ENCODE peak calls at places on chromosomes 16 and 17, in six cellular contexts. One of them, this sample, is unnamed.

GRCh38 chr16:5071681-5072333 is at the start of gene ALG1:
- DNase-seq in ELF-1: peak
- DNase-seq in NCI-H1105: peak
- DNase-seq in GM19239: peak
- DNase-seq in SK-N-DZ: peak
- DNase-seq in NCI-H2081: peak
- DNase-seq in this sample: peak

GRCh38 chr16:49466881-49467280 is 93.3 kb downstream of the C16orf78 start:
- DNase-seq in ELF-1: no peak
- DNase-seq in NCI-H1105: no peak
- DNase-seq in GM19239: no peak
- DNase-seq in SK-N-DZ: no peak
- DNase-seq in NCI-H2081: no peak
- DNase-seq in this sample: no peak

GRCh38 chr16:88732172-88732960 is 26.1 kb downstream of the CTU2 start:
- DNase-seq in ELF-1: no peak
- DNase-seq in NCI-H1105: no peak
- DNase-seq in GM19239: no peak
- DNase-seq in SK-N-DZ: no peak
- DNase-seq in NCI-H2081: peak
- DNase-seq in this sample: no peak

GRCh38 chr16:89049484-89050118 is 44.1 kb upstream of the ACSF3 start:
- DNase-seq in ELF-1: no peak
- DNase-seq in NCI-H1105: no peak
- DNase-seq in GM19239: no peak
- DNase-seq in SK-N-DZ: peak
- DNase-seq in NCI-H2081: no peak
- DNase-seq in this sample: no peak

GRCh38 chr16:27515874-27516353 is 33.8 kb downstream of the GTF3C1 start:
- DNase-seq in ELF-1: peak
- DNase-seq in NCI-H1105: no peak
- DNase-seq in GM19239: peak
- DNase-seq in SK-N-DZ: peak
- DNase-seq in NCI-H2081: no peak
- DNase-seq in this sample: no peak

GRCh38 chr17:82720204-82720603 is 3.7 kb downstream of the FN3KRP start:
- DNase-seq in ELF-1: no peak
- DNase-seq in NCI-H1105: no peak
- DNase-seq in GM19239: no peak
- DNase-seq in SK-N-DZ: no peak
- DNase-seq in NCI-H2081: no peak
- DNase-seq in this sample: no peak

GRCh38 chr17:82121660-82122629 is 23.9 kb upstream of the FASN start:
- DNase-seq in ELF-1: peak
- DNase-seq in NCI-H1105: peak
- DNase-seq in GM19239: no peak
- DNase-seq in SK-N-DZ: peak
- DNase-seq in NCI-H2081: no peak
- DNase-seq in this sample: peak

GRCh38 chr17:1039511-1040215 is 42.7 kb downstream of the TIMM22 start:
- DNase-seq in ELF-1: no peak
- DNase-seq in NCI-H1105: no peak
- DNase-seq in GM19239: no peak
- DNase-seq in SK-N-DZ: no peak
- DNase-seq in NCI-H2081: no peak
- DNase-seq in this sample: no peak

GRCh38 chr17:50934672-50935200 is 68.6 kb upstream of the TOB1 start:
- DNase-seq in ELF-1: no peak
- DNase-seq in NCI-H1105: no peak
- DNase-seq in GM19239: no peak
- DNase-seq in SK-N-DZ: no peak
- DNase-seq in NCI-H2081: no peak
- DNase-seq in this sample: peak

GRCh38 chr16:30470632-30471007 is 1.9 kb upstream of the ITGAL start:
- DNase-seq in ELF-1: no peak
- DNase-seq in NCI-H1105: no peak
- DNase-seq in GM19239: no peak
- DNase-seq in SK-N-DZ: no peak
- DNase-seq in NCI-H2081: no peak
- DNase-seq in this sample: no peak

GRCh38 chr17:75724016-75725003 is 3.1 kb downstream of the ITGB4 start:
- DNase-seq in ELF-1: no peak
- DNase-seq in NCI-H1105: no peak
- DNase-seq in GM19239: no peak
- DNase-seq in SK-N-DZ: no peak
- DNase-seq in NCI-H2081: no peak
- DNase-seq in this sample: no peak

GRCh38 chr17:4599505-4600281 is 15.4 kb downstream of the SMTNL2 start:
- DNase-seq in ELF-1: peak
- DNase-seq in NCI-H1105: no peak
- DNase-seq in GM19239: no peak
- DNase-seq in SK-N-DZ: no peak
- DNase-seq in NCI-H2081: peak
- DNase-seq in this sample: no peak

GRCh38 chr16:23374721-23375120 is 72.6 kb downstream of the SCNN1B start:
- DNase-seq in ELF-1: peak
- DNase-seq in NCI-H1105: no peak
- DNase-seq in GM19239: no peak
- DNase-seq in SK-N-DZ: no peak
- DNase-seq in NCI-H2081: no peak
- DNase-seq in this sample: no peak

GRCh38 chr16:67674851-67675578 is 8.4 kb downstream of the C16orf86 start:
- DNase-seq in ELF-1: no peak
- DNase-seq in NCI-H1105: no peak
- DNase-seq in GM19239: no peak
- DNase-seq in SK-N-DZ: no peak
- DNase-seq in NCI-H2081: peak
- DNase-seq in this sample: no peak

This sample was measured in NCI-H774.